ENCODE peak calls at places on chromosomes 3 and 15, in nine cellular contexts. W, E, J, M, I, R, G, A and Y are unnamed samples.

GRCh38 chr15:65337436-65338070 is 33.1 kb downstream of the RNU5B-1 start:
- DNase-seq in G (no peak), J (no peak), W (no peak), A (no peak), R (no peak), I (no peak), E (no peak), M (no peak), Y (no peak)

GRCh38 chr3:37751967-37752660 is 109.6 kb upstream of the CTDSPL start:
- DNase-seq in W (no peak), A (no peak), I (no peak), J (peak; percentile 41), E (no peak), M (no peak), G (no peak), R (no peak), Y (no peak)

GRCh38 chr3:40913641-40914040 is 285.7 kb upstream of the CTNNB1 start:
- DNase-seq in G (no peak), I (no peak), W (no peak), R (no peak), E (no peak), A (no peak), J (no peak), M (no peak), Y (no peak)

GRCh38 chr3:165210132-165210531 is 13.9 kb upstream of the SLITRK3 start:
- DNase-seq in J (no peak), R (no peak), M (no peak), A (no peak), E (no peak), W (no peak), I (no peak), G (no peak), Y (no peak)

GRCh38 chr15:62506217-62506805 is 341.2 kb upstream of the C2CD4B start:
- DNase-seq in A (no peak), R (peak; percentile 68), M (no peak), G (peak; percentile 70), I (no peak), J (no peak), W (no peak), E (peak; percentile 18), Y (no peak)

GRCh38 chr3:183085634-183086390 is 13.5 kb downstream of the MCCC1 start:
- DNase-seq in J (no peak), W (peak; percentile 41), A (no peak), G (peak; percentile 72), R (peak; percentile 51), E (no peak), M (no peak), I (peak; percentile 73), Y (no peak)

GRCh38 chr3:143578810-143579425 is 269.4 kb downstream of the SLC9A9 start:
- DNase-seq in G (no peak), R (no peak), J (no peak), A (no peak), I (no peak), E (no peak), W (no peak), M (no peak), Y (no peak)

GRCh38 chr3:124221286-124221821 is 229.4 kb upstream of the ROPN1 start:
- DNase-seq in J (no peak), R (peak; percentile 26), I (no peak), G (peak; percentile 8), M (no peak), A (no peak), W (no peak), E (no peak), Y (no peak)

GRCh38 chr3:112894258-112894657 is 47.6 kb upstream of the CD200R1L start:
- DNase-seq in A (no peak), J (no peak), R (peak; percentile 74), E (no peak), I (peak; percentile 71), W (no peak), G (peak; percentile 63), M (no peak), Y (no peak)

GRCh38 chr3:164533275-164533674 is 545.0 kb downstream of the SI start:
- DNase-seq in W (no peak), E (no peak), A (no peak), G (no peak), R (no peak), M (no peak), J (no peak), I (no peak), Y (no peak)

GRCh38 chr3:3087279-3087678 is 22.9 kb downstream of the IL5RA start:
- DNase-seq in W (no peak), A (no peak), M (no peak), J (no peak), R (no peak), I (no peak), G (no peak), E (no peak), Y (no peak)

GRCh38 chr3:182172534-182172933 is 460.8 kb downstream of the SOX2 start:
- DNase-seq in R (no peak), I (no peak), G (no peak), W (no peak), M (no peak), E (no peak), J (no peak), A (no peak), Y (no peak)

GRCh38 chr3:25155696-25156471 is 272.2 kb upstream of the RARB start:
- DNase-seq in J (no peak), I (peak; percentile 51), E (no peak), R (peak; percentile 77), G (no peak), W (no peak), A (no peak), M (no peak), Y (no peak)

GRCh38 chr3:155323063-155323666 is 29.7 kb upstream of the STRIT1 start:
- DNase-seq in I (peak; percentile 27), E (peak; percentile 64), A (peak; percentile 69), R (peak; percentile 49), M (peak; percentile 45), G (peak; percentile 89), J (no peak), W (peak; percentile 39), Y (no peak)

GRCh38 chr3:42179110-42179725 is 86.8 kb downstream of the CCK start:
- DNase-seq in A (peak; percentile 57), I (peak; percentile 29), R (peak; percentile 94), M (no peak), E (peak; percentile 88), J (no peak), W (peak; percentile 38), G (peak; percentile 93), Y (no peak)

GRCh38 chr15:71802770-71803169 is 7.6 kb upstream of the NR2E3 start:
- DNase-seq in A (no peak), J (peak; percentile 50), W (no peak), M (peak; percentile 49), E (no peak), I (peak; percentile 88), G (no peak), R (no peak), Y (peak; percentile 58)

GRCh38 chr3:8816106-8816505 is 46.7 kb upstream of the OXTR start:
- DNase-seq in J (no peak), E (no peak), W (no peak), G (peak; percentile 48), M (no peak), A (no peak), I (no peak), R (peak; percentile 80), Y (no peak)
- TF ChIP-seq CTCF in J (no peak), E (no peak), W (no peak), G (no peak), M (no peak), A (no peak), I (no peak), R (no peak), Y (no peak)

GRCh38 chr3:100776097-100776729 is 66.9 kb downstream of the TFG start:
- DNase-seq in G (no peak), E (no peak), M (no peak), J (no peak), W (no peak), I (no peak), A (no peak), R (no peak), Y (no peak)

GRCh38 chr3:100775669-100776068 is 66.4 kb downstream of the TFG start:
- DNase-seq in E (no peak), W (no peak), M (no peak), G (peak; percentile 20), A (no peak), I (no peak), R (no peak), J (no peak), Y (no peak)

GRCh38 chr3:100777271-100777670 is 68.0 kb downstream of the TFG start:
- DNase-seq in W (no peak), E (no peak), G (peak; percentile 77), I (no peak), R (peak; percentile 65), J (no peak), M (no peak), A (no peak), Y (no peak)

GRCh38 chr3:100779475-100779874 is 70.2 kb downstream of the TFG start:
- DNase-seq in R (no peak), W (no peak), A (no peak), I (no peak), M (no peak), E (no peak), J (no peak), G (no peak), Y (no peak)

GRCh38 chr3:100776736-100777135 is 67.4 kb downstream of the TFG start:
- DNase-seq in G (peak; percentile 39), J (no peak), M (no peak), R (no peak), I (peak; percentile 54), A (no peak), W (no peak), E (no peak), Y (no peak)
- TF ChIP-seq CTCF in G (peak; percentile 4), J (peak; percentile 32), M (peak; percentile 17), R (peak; percentile 3), I (no peak), A (no peak), W (no peak), E (no peak), Y (no peak)

DNA sequence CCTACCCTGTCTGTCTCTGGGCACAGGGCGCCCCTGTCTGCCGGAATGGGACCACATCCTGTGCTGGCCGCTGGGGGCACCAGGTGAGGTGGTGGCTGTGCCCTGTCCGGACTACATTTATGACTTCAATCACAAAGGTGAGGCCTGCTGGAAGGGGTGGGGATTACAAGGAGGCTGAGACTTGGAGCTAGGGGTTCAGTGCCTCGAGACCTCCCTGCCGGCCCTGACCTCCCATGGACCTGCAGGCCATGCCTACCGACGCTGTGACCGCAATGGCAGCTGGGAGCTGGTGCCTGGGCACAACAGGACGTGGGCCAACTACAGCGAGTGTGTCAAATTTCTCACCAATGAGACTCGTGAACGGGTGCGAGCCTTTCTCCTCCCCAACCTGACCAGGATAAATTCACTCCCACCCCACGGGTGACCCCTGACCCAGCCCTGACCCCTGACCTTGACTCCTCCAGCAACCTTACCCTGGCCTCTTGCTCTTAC is 20.4 kb downstream of the PTH1R start:
- DNase-seq in M (no peak), J (no peak), A (no peak), I (no peak), R (no peak), W (no peak), G (no peak), E (no peak), Y (no peak)
- TF ChIP-seq CTCF in M (no peak), J (peak; percentile 19), A (no peak), I (peak; percentile 12), R (no peak), W (no peak), G (no peak), E (no peak), Y (no peak)

DNA sequence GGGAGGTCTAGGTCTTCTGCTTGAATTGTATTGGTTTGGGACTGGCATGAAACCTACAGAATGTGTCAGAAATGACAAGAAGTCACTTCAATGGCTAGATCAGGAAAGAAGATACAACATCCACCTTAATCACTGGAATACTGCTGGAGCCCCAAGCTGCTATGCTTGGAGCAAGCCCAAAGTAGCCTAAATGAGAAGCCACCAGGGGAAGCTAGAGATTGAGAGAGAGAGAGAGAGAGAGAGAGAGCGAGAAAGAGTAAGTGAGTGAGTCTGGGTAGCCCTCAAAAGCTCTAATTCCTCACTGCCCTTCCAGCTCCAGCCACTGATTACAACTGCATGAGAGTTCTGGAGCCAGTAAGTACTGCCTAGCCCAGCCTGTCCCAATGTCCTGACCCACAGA is 529.2 kb upstream of the GOLIM4 start:
- DNase-seq in M (no peak), W (no peak), R (no peak), I (no peak), J (no peak), E (no peak), G (no peak), A (no peak), Y (no peak)
- TF ChIP-seq CTCF in M (no peak), W (no peak), R (no peak), I (no peak), J (no peak), E (no peak), G (no peak), A (no peak), Y (no peak)